ENCODE peak calls at places on chromosomes 1 and 21, in seven cellular contexts. V is astrocyte of the spinal cord; X is CD8-positive, alpha-beta memory T cell; N is right atrium auricular region; C is uterus; A is AG08396; S is HEK293T. D is an unnamed sample.

GRCh38 chr1:94955767-94956632 is 29.1 kb upstream of the CNN3 start:
- DNase-seq in X (no peak), A (no peak), N (peak), V (no peak), S (no peak), C (no peak), D (no peak)

GRCh38 chr1:202835548-202836072 is 24.9 kb downstream of the PCAT6 start:
- DNase-seq in S (no peak), X (peak), V (no peak), C (no peak), N (no peak), A (no peak), D (no peak)

GRCh38 chr1:244234009-244234643 is 183.0 kb downstream of the ZBTB18 start:
- DNase-seq in N (no peak), X (no peak), C (no peak), S (no peak), A (no peak), V (no peak), D (no peak)

GRCh38 chr1:244112646-244113045 is 61.6 kb downstream of the ZBTB18 start:
- DNase-seq in N (no peak), V (peak), C (no peak), X (no peak), S (no peak), A (peak), D (no peak)

GRCh38 chr1:10905841-10906655 is 106.4 kb upstream of the TARDBP start:
- DNase-seq in X (no peak), N (no peak), C (no peak), V (no peak), S (no peak), A (no peak), D (no peak)

GRCh38 chr1:7644906-7645750 is 126.0 kb upstream of the VAMP3 start:
- DNase-seq in X (no peak), A (no peak), V (no peak), N (no peak), S (no peak), C (no peak), D (no peak)

GRCh38 chr1:12140676-12141532 is 25.9 kb upstream of the TNFRSF1B start:
- DNase-seq in C (no peak), A (no peak), S (no peak), N (no peak), X (no peak), V (no peak), D (no peak)

GRCh38 chr1:214438530-214438929 is 112.9 kb downstream of the PTPN14 start:
- DNase-seq in N (no peak), X (no peak), C (no peak), S (no peak), V (no peak), A (no peak), D (no peak)

GRCh38 chr1:201876148-201876547 is 12.6 kb upstream of the SHISA4 start:
- DNase-seq in X (no peak), C (no peak), N (no peak), S (peak), A (no peak), V (no peak), D (no peak)

GRCh38 chr1:14140800-14141526 is 441.0 kb downstream of the PRDM2 start:
- DNase-seq in S (no peak), X (no peak), N (peak), C (peak), V (no peak), A (no peak), D (no peak)

GRCh38 chr21:35323947-35324346 is 274.8 kb upstream of the RUNX1 start:
- DNase-seq in C (peak), X (no peak), V (peak), S (no peak), A (peak), N (peak), D (no peak)

GRCh38 chr1:175131100-175131499 is 61.5 kb downstream of the KIAA0040 start:
- DNase-seq in N (no peak), A (no peak), X (no peak), S (no peak), V (no peak), C (no peak), D (no peak)

GRCh38 chr1:203463469-203464062 is 12.0 kb upstream of the PRELP start:
- DNase-seq in C (no peak), V (no peak), N (no peak), A (no peak), X (no peak), S (no peak), D (peak)

GRCh38 chr1:13494025-13494424 is 19.8 kb downstream of the LRRC38 start:
- DNase-seq in V (no peak), S (no peak), C (no peak), X (no peak), N (no peak), A (no peak), D (no peak)

GRCh38 chr21:42508371-42508770 is 5.3 kb upstream of the SLC37A1 start:
- DNase-seq in A (no peak), X (no peak), C (no peak), N (no peak), V (no peak), S (no peak), D (no peak)

GRCh38 chr21:29656504-29657227 is 283.1 kb downstream of the GRIK1 start:
- DNase-seq in S (no peak), A (peak), N (no peak), C (no peak), V (peak), X (no peak), D (no peak)

GRCh38 chr1:223175032-223175431 is 32.0 kb upstream of the TLR5 start:
- DNase-seq in V (no peak), X (no peak), A (no peak), N (no peak), C (no peak), S (peak), D (no peak)

GRCh38 chr21:14863745-14864210 is 201.0 kb downstream of the NRIP1 start:
- DNase-seq in S (no peak), N (no peak), V (no peak), C (no peak), A (no peak), X (no peak), D (no peak)

D was measured in osteocyte.